ENCODE peak calls at places on chromosomes 3 and 15, in eight cellular contexts. F, J, I, R, C, D, W and Y are unnamed samples.

GRCh38 chr15:70257573-70258220 is 160.0 kb upstream of the TLE3 start:
- DNase-seq in F (peak), J (no peak), I (no peak), R (no peak), C (no peak), D (no peak), W (no peak), Y (no peak)

GRCh38 chr3:78562318-78562717 is 1205.5 kb downstream of the ROBO1 start:
- DNase-seq in F (peak), J (no peak), I (no peak), R (no peak), C (no peak), D (no peak), W (no peak), Y (no peak)

GRCh38 chr15:40838756-40839155 is 5.1 kb upstream of the SPINT1 start:
- DNase-seq in F (no peak), J (no peak), I (no peak), R (no peak), C (no peak), D (no peak), W (no peak), Y (no peak)

GRCh38 chr15:73183071-73183470 is 130.8 kb downstream of the NEO1 start:
- DNase-seq in F (no peak), J (no peak), I (no peak), R (no peak), C (no peak), D (no peak), W (no peak), Y (no peak)

GRCh38 chr3:197001106-197001971 is 28.3 kb downstream of the MELTF start:
- DNase-seq in F (no peak), J (no peak), I (peak), R (no peak), C (no peak), D (no peak), W (peak), Y (no peak)

GRCh38 chr15:25710184-25710583 is 152.9 kb downstream of the ATP10A start:
- DNase-seq in F (no peak), J (no peak), I (peak), R (peak), C (no peak), D (no peak), W (peak), Y (no peak)

GRCh38 chr15:70189826-70190225 is 92.1 kb upstream of the TLE3 start:
- DNase-seq in F (no peak), J (no peak), I (no peak), R (no peak), C (no peak), D (no peak), W (no peak), Y (no peak)

GRCh38 chr15:90002428-90002844 is 1.3 kb downstream of the ZNF710 start:
- DNase-seq in F (no peak), J (no peak), I (no peak), R (peak), C (no peak), D (no peak), W (peak), Y (no peak)

GRCh38 chr3:154275308-154275707 is 49.0 kb downstream of the DHX36 start:
- DNase-seq in F (no peak), J (no peak), I (no peak), R (no peak), C (no peak), D (no peak), W (no peak), Y (no peak)

GRCh38 chr3:141083831-141084624 is 32.9 kb downstream of the SPSB4 start:
- DNase-seq in F (peak), J (no peak), I (no peak), R (no peak), C (no peak), D (no peak), W (no peak), Y (no peak)

GRCh38 chr3:132522353-132522752 is 74.7 kb upstream of the ACKR4 start:
- DNase-seq in F (no peak), J (no peak), I (no peak), R (no peak), C (no peak), D (no peak), W (no peak), Y (no peak)

GRCh38 chr3:106688463-106688862 is 688.8 kb upstream of the CCDC54 start:
- DNase-seq in F (no peak), J (peak), I (no peak), R (peak), C (peak), D (no peak), W (no peak), Y (peak)